ENCODE peak calls at places on chromosomes 13 and 19, in ten cellular contexts. H, W, A, N, G, K, O, P, U and Y are unnamed samples.

GRCh38 chr13:104875008-104875762 is 1660.3 kb downstream of the EFNB2 start:
- DNase-seq in H (no peak), G (no peak), A (no peak), O (no peak), P (no peak), W (no peak), U (no peak), N (no peak), K (no peak), Y (no peak)

GRCh38 chr13:108322206-108322824 is 52.8 kb downstream of the TNFSF13B start:
- DNase-seq in P (no peak), A (no peak), H (peak), K (no peak), O (peak), U (peak), N (no peak), W (no peak), G (peak), Y (peak)

GRCh38 chr13:100604909-100605308 is 16.3 kb upstream of the GGACT start:
- DNase-seq in H (no peak), U (no peak), N (no peak), W (no peak), K (no peak), G (no peak), A (no peak), O (no peak), P (no peak), Y (no peak)

GRCh38 chr19:23991170-23991569 is 76.5 kb downstream of the ZNF726 start:
- DNase-seq in K (peak), P (no peak), U (peak), O (no peak), A (no peak), H (no peak), W (no peak), G (peak), N (no peak), Y (no peak)

GRCh38 chr19:28864024-28864503 is 348.9 kb downstream of the UQCRFS1 start:
- DNase-seq in H (no peak), W (no peak), N (no peak), U (no peak), A (no peak), P (peak), K (peak), G (no peak), O (no peak), Y (no peak)

GRCh38 chr13:110874508-110874960 is 40.3 kb downstream of the ANKRD10 start:
- DNase-seq in A (no peak), N (peak), H (peak), W (peak), U (peak), K (peak), P (peak), G (peak), O (peak), Y (peak)

GRCh38 chr13:44934724-44935123 is 54.5 kb downstream of the NUFIP1 start:
- DNase-seq in K (no peak), A (no peak), G (no peak), N (no peak), U (no peak), P (no peak), O (peak), W (no peak), H (no peak), Y (no peak)

GRCh38 chr13:44386932-44387556 is 13.4 kb downstream of the SERP2 start:
- DNase-seq in U (peak), A (no peak), K (no peak), P (no peak), W (no peak), O (no peak), N (no peak), G (no peak), H (no peak), Y (no peak)

GRCh38 chr19:46674416-46675178 is 13.6 kb upstream of the DACT3 start:
- DNase-seq in W (peak), N (no peak), A (no peak), G (no peak), K (no peak), O (peak), U (no peak), H (peak), P (no peak), Y (no peak)

GRCh38 chr19:35790981-35791813 is 15.8 kb downstream of the ARHGAP33 start:
- DNase-seq in N (no peak), A (no peak), H (no peak), G (peak), O (peak), U (no peak), P (no peak), W (no peak), K (no peak), Y (no peak)

GRCh38 chr13:23695711-23696512 is 125.7 kb downstream of the TNFRSF19 start:
- DNase-seq in P (no peak), K (no peak), N (peak), W (no peak), H (no peak), G (no peak), O (peak), U (peak), A (no peak), Y (no peak)

GRCh38 chr13:112468069-112468468 is 91.9 kb downstream of the SPACA7 start:
- DNase-seq in O (no peak), G (no peak), N (no peak), H (no peak), A (no peak), W (no peak), U (no peak), P (no peak), K (no peak), Y (no peak)

GRCh38 chr13:107650081-107650701 is 565.1 kb downstream of the LIG4 start:
- DNase-seq in U (peak), G (peak), K (peak), O (peak), W (no peak), P (peak), N (peak), A (no peak), H (peak), Y (peak)

GRCh38 chr13:28470286-28470685 is 24.6 kb downstream of the FLT1 start:
- DNase-seq in P (no peak), A (no peak), U (no peak), N (no peak), K (no peak), W (no peak), O (no peak), H (no peak), G (no peak), Y (no peak)

GRCh38 chr13:106471957-106472543 is 63.4 kb downstream of the EFNB2 start:
- DNase-seq in A (no peak), P (peak), O (no peak), K (peak), W (peak), N (peak), G (peak), U (no peak), H (peak), Y (peak)

GRCh38 chr13:29943301-29944085 is 93.1 kb upstream of the UBL3 start:
- DNase-seq in U (no peak), W (no peak), A (no peak), P (no peak), K (no peak), N (no peak), H (no peak), O (no peak), G (no peak), Y (no peak)

GRCh38 chr13:98480915-98481510 is 95.9 kb downstream of the STK24 start:
- DNase-seq in H (no peak), N (peak), K (no peak), A (no peak), P (no peak), U (peak), O (no peak), W (peak), G (no peak), Y (no peak)

GRCh38 chr13:36146513-36147276 is 15.5 kb upstream of the DCLK1 start:
- DNase-seq in O (no peak), P (no peak), G (no peak), W (no peak), U (no peak), A (no peak), H (no peak), K (no peak), N (no peak), Y (no peak)

GRCh38 chr13:90591927-90592268 is 755.6 kb upstream of the MIR17HG start:
- DNase-seq in N (no peak), H (no peak), U (peak), P (no peak), A (no peak), W (no peak), O (no peak), G (peak), K (no peak), Y (no peak)

GRCh38 chr19:39254539-39255345 is 6.1 kb upstream of the IFNL4 start:
- DNase-seq in A (no peak), N (no peak), K (no peak), O (no peak), W (no peak), G (no peak), U (peak), P (no peak), H (no peak), Y (no peak)

GRCh38 chr13:21569686-21570085 is 34.3 kb downstream of the MICU2 start:
- DNase-seq in G (no peak), O (no peak), W (no peak), P (no peak), U (no peak), A (no peak), N (no peak), K (no peak), H (no peak), Y (no peak)

GRCh38 chr19:55632463-55632834 is 8.1 kb upstream of the ZNF784 start:
- DNase-seq in H (peak), P (peak), U (peak), A (peak), N (peak), K (peak), O (peak), G (peak), W (peak), Y (peak)

GRCh38 chr13:72820898-72821279 is 39.0 kb downstream of the PIBF1 start:
- DNase-seq in P (no peak), U (no peak), O (no peak), H (no peak), G (no peak), W (no peak), K (no peak), A (no peak), N (no peak), Y (no peak)

GRCh38 chr13:27174766-27175455 is 3.3 kb upstream of the USP12 start:
- DNase-seq in K (no peak), N (no peak), W (no peak), O (peak), P (no peak), H (no peak), U (peak), G (no peak), A (no peak), Y (no peak)

GRCh38 chr13:51520524-51520923 is 63.7 kb upstream of the WDFY2 start:
- DNase-seq in W (no peak), P (no peak), H (no peak), A (no peak), O (peak), N (no peak), G (peak), U (no peak), K (no peak), Y (no peak)

GRCh38 chr13:36919206-36919832 is 719 bp downstream of the SMAD9 start:
- DNase-seq in W (peak), H (no peak), K (peak), U (no peak), A (no peak), P (peak), N (peak), O (no peak), G (peak), Y (no peak)

GRCh38 chr13:43364210-43365041 is 341.0 kb downstream of the DNAJC15 start:
- DNase-seq in O (no peak), K (peak), G (no peak), W (no peak), N (peak), U (no peak), A (peak), H (no peak), P (no peak), Y (no peak)

GRCh38 chr19:17058236-17058635 is 17.0 kb downstream of the HAUS8 start:
- DNase-seq in P (no peak), K (no peak), A (no peak), G (no peak), N (no peak), U (no peak), W (no peak), H (no peak), O (no peak), Y (no peak)

GRCh38 chr13:22040810-22041364 is 370.0 kb downstream of the FGF9 start:
- DNase-seq in K (no peak), N (no peak), H (no peak), O (no peak), W (no peak), U (no peak), G (no peak), A (peak), P (no peak), Y (no peak)

GRCh38 chr13:21018220-21018619 is 43.2 kb downstream of the LATS2 start:
- DNase-seq in K (no peak), W (no peak), U (no peak), O (peak), G (no peak), A (no peak), H (no peak), N (no peak), P (no peak), Y (no peak)

GRCh38 chr13:77028202-77028601 is 1.2 kb upstream of the FBXL3 start:
- DNase-seq in A (no peak), U (no peak), G (no peak), O (no peak), K (peak), P (peak), N (peak), H (no peak), W (peak), Y (no peak)

GRCh38 chr13:89027694-89028306 is 1356.6 kb downstream of the SLITRK5 start:
- DNase-seq in N (no peak), P (no peak), K (no peak), U (no peak), G (no peak), H (no peak), O (no peak), A (no peak), W (no peak), Y (no peak)

GRCh38 chr13:110509971-110510786 is 51.3 kb downstream of the RAB20 start:
- DNase-seq in K (peak), H (no peak), P (no peak), U (peak), N (peak), W (peak), G (no peak), A (no peak), O (peak), Y (peak)

GRCh38 chr19:343941-344624 is 513 bp downstream of the MIER2 start:
- DNase-seq in G (no peak), N (no peak), K (no peak), H (no peak), P (no peak), O (no peak), U (peak), A (no peak), W (peak), Y (peak)

GRCh38 chr13:76677047-76677446 is 209.2 kb downstream of the KCTD12 start:
- DNase-seq in H (no peak), U (no peak), A (peak), K (no peak), O (no peak), G (no peak), N (peak), P (no peak), W (peak), Y (no peak)

GRCh38 chr19:49590071-49590970 is 661 bp upstream of the PRR12 start:
- DNase-seq in H (peak), A (peak), P (peak), W (peak), G (peak), K (peak), O (peak), N (peak), U (peak), Y (peak)
- TF ChIP-seq POLR2A in H (peak), A (no peak), P (peak), W (no peak), G (peak), K (peak), O (peak), N (peak), U (peak), Y (peak)

DNA sequence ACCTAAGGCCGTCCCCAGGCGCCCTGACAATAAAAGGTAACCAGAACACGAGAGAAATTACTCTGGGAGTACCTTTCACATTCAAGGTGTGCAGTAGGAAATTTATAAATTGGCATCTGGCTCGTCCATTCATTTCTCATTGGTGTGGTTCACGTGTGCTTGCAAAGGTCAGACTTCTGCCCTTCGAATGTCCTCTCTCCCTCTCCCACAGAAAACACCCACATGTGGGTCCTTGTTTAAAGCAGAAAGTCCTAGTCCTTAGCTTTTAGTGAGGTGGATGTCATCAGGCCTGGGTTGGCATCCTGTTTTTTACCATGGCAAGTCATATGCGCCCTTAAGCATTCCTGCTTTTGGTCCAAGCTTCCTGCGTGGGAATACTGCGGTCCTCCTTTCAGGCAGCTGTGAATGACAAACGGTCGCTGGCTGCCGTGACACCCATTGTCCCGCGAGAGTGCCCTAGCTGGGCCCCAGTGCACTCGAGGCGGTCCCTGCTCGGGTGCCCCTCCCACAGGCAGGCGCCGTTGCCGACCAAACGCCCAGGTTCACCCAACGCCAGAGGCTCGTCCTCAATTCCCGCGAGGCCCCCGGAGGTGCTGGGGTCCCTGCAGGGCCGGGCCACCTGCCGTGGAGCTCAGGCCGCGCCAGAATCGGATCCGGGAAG is at the start of gene NUDT19:
- DNase-seq in A (peak), H (peak), U (peak), O (peak), W (peak), N (peak), G (peak), K (peak), P (peak), Y (peak)
- TF ChIP-seq POLR2A in A (peak), H (peak), U (peak), O (peak), W (peak), N (peak), G (peak), K (peak), P (peak), Y (peak)

GRCh38 chr19:8449830-8450229 is 5.1 kb downstream of the HNRNPM start:
- DNase-seq in G (peak), W (no peak), P (no peak), K (no peak), N (no peak), U (no peak), H (no peak), O (peak), A (no peak), Y (no peak)

GRCh38 chr19:8441725-8442544 is 2.8 kb upstream of the HNRNPM start:
- DNase-seq in K (no peak), N (no peak), G (no peak), A (no peak), W (no peak), U (no peak), O (no peak), H (no peak), P (no peak), Y (no peak)

GRCh38 chr19:8445488-8446001 is 770 bp downstream of the HNRNPM start:
- DNase-seq in N (peak), U (peak), W (peak), A (no peak), H (no peak), P (peak), O (peak), K (peak), G (no peak), Y (peak)

GRCh38 chr19:8446055-8446709 is 1.4 kb downstream of the HNRNPM start:
- DNase-seq in U (no peak), G (no peak), K (no peak), P (no peak), N (no peak), W (no peak), O (no peak), A (no peak), H (no peak), Y (no peak)

GRCh38 chr19:8444677-8445487 is at the start of gene HNRNPM:
- DNase-seq in G (peak), O (peak), N (peak), W (peak), K (peak), A (peak), U (peak), H (peak), P (peak), Y (peak)
- TF ChIP-seq POLR2A in G (peak), O (peak), N (peak), W (peak), K (peak), A (peak), U (peak), H (peak), P (peak), Y (peak)

DNA sequence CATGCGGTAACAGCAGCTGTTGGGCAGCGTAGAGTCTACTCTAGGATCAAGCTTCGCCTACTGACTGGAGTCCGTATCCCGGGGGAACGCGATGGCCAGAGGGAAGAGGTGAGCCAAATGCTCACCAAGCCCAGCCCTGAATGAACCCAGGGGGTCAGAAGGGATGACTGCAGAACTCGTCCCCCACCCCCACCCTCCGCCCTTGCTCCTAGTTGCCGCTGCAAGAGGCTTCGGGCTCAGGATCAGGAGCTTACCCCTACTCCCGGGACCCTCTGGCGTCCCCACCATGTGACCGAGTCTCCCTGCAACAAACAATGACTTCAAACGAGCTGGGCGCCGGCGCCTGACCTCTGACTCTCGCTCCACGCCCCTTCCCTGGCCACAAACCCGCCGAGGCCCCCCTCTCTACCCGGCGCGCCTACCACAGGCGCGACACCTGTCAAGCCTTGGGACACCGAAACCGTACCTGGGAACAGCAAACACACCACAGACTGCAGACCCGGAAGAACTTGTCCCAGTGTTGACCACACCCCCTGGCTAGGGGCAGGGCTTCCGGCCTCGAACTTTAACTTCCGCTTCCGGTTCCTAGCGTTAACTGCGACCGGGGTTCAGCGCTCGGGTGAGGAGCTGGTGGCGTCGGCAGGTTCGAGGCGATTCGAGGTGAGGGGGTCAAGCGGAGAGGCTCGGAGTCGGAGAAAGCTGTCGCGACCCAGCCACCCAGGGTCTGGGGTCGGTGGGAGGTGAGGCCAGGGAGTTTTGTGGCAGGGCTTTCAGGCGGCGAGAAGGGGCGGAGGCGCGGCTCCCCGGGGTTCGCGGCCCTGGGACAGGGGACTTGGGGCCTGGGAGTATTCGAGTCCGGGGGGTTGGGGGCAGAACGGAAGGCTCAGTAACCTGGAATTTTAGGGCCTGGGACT is at the start of gene UBL5:
- DNase-seq in U (peak), P (peak), G (peak), W (peak), K (peak), H (peak), N (peak), O (peak), A (peak), Y (peak)
- TF ChIP-seq POLR2A in U (peak), P (peak), G (peak), W (peak), K (peak), H (peak), N (peak), O (peak), A (peak), Y (peak)

GRCh38 chr13:48094781-48095502 is at the start of gene MED4:
- DNase-seq in G (peak), N (peak), A (peak), U (peak), W (peak), K (peak), O (peak), H (peak), P (peak), Y (peak)
- TF ChIP-seq POLR2A in G (peak), N (peak), A (peak), U (peak), W (peak), K (peak), O (peak), H (no peak), P (peak), Y (peak)

GRCh38 chr19:49150106-49150943 is 4.9 kb downstream of the HRC start:
- DNase-seq in H (peak), P (peak), G (peak), W (peak), O (peak), A (no peak), U (peak), N (peak), K (peak), Y (no peak)

GRCh38 chr19:49149652-49150105 is 5.5 kb downstream of the HRC start:
- DNase-seq in A (no peak), W (peak), K (peak), H (peak), G (peak), U (peak), P (peak), N (peak), O (peak), Y (no peak)

GRCh38 chr19:49150944-49151243 is 4.3 kb downstream of the HRC start:
- DNase-seq in H (no peak), P (no peak), G (no peak), A (no peak), W (no peak), N (no peak), K (no peak), U (no peak), O (no peak), Y (no peak)

GRCh38 chr19:49147923-49148682 is 7.1 kb downstream of the HRC start:
- DNase-seq in W (no peak), K (no peak), A (no peak), P (peak), N (peak), U (no peak), H (no peak), G (no peak), O (no peak), Y (no peak)

GRCh38 chr19:49148784-49149651 is 6.2 kb downstream of the HRC start:
- DNase-seq in G (peak), U (peak), N (peak), W (peak), A (peak), K (peak), O (peak), P (peak), H (peak), Y (peak)
- TF ChIP-seq POLR2A in G (no peak), U (no peak), N (peak), W (no peak), A (peak), K (peak), O (no peak), P (peak), H (peak), Y (peak)